ENCODE peak calls at places on chromosomes 3 and 15, in ten cellular contexts. X, W, F, S, K, P, V, H, Q and E are unnamed samples. For H3K4me1, the result is how much of the 10 kb centered on the place peaks cover.

GRCh38 chr3:196135693-196136639 is 54.1 kb upstream of the TFRC start:
- DNase-seq in X (no peak), W (no peak), F (no peak), S (no peak), K (peak), P (no peak), V (no peak), H (no peak), Q (no peak), E (no peak)

GRCh38 chr3:30443756-30444673 is 162.4 kb upstream of the TGFBR2 start:
- DNase-seq in X (no peak), W (no peak), F (no peak), S (no peak), K (no peak), P (no peak), V (no peak), H (no peak), Q (no peak), E (no peak)

GRCh38 chr3:127779747-127780146 is 42.6 kb downstream of the MGLL start:
- DNase-seq in X (no peak), W (no peak), F (peak), S (no peak), K (no peak), P (no peak), V (no peak), H (no peak), Q (no peak), E (no peak)

GRCh38 chr15:70156781-70157261 is 59.1 kb upstream of the TLE3 start:
- DNase-seq in X (no peak), W (peak), F (peak), S (no peak), K (no peak), P (peak), V (no peak), H (no peak), Q (no peak), E (peak)

GRCh38 chr15:67174864-67175573 is 79.4 kb downstream of the AAGAB start:
- DNase-seq in X (peak), W (peak), F (no peak), S (no peak), K (no peak), P (no peak), V (no peak), H (no peak), Q (no peak), E (no peak)

GRCh38 chr3:133762539-133762938 is 16.3 kb downstream of the TF start:
- DNase-seq in X (no peak), W (no peak), F (no peak), S (no peak), K (no peak), P (no peak), V (no peak), H (no peak), Q (no peak), E (no peak)

GRCh38 chr3:194941956-194942483 is 256.3 kb downstream of the FAM43A start:
- DNase-seq in X (no peak), W (no peak), F (no peak), S (no peak), K (no peak), P (no peak), V (peak), H (no peak), Q (no peak), E (no peak)

GRCh38 chr3:171940250-171940649 is 97.1 kb downstream of the TMEM212 start:
- DNase-seq in X (no peak), W (no peak), F (no peak), S (no peak), K (no peak), P (no peak), V (no peak), H (no peak), Q (no peak), E (no peak)

GRCh38 chr3:58202917-58203360 is 7.8 kb downstream of the DNASE1L3 start:
- DNase-seq in X (no peak), W (no peak), F (no peak), S (no peak), K (no peak), P (no peak), V (no peak), H (no peak), Q (no peak), E (no peak)

GRCh38 chr3:58497074-58497473 is 5.2 kb downstream of the KCTD6 start:
- DNase-seq in X (no peak), W (no peak), F (no peak), S (no peak), K (no peak), P (no peak), V (no peak), H (no peak), Q (peak), E (no peak)

GRCh38 chr15:58952751-58953150 is 19.3 kb upstream of the SLTM start:
- DNase-seq in X (no peak), W (no peak), F (no peak), S (peak), K (no peak), P (no peak), V (no peak), H (no peak), Q (no peak), E (no peak)

GRCh38 chr15:53549697-53550315 is 209.7 kb downstream of the WDR72 start:
- DNase-seq in X (no peak), W (no peak), F (no peak), S (no peak), K (no peak), P (peak), V (no peak), H (no peak), Q (no peak), E (no peak)

GRCh38 chr3:87501076-87501475 is 224.7 kb upstream of the POU1F1 start:
- DNase-seq in X (no peak), W (no peak), F (no peak), S (no peak), K (no peak), P (no peak), V (no peak), H (no peak), Q (no peak), E (no peak)

GRCh38 chr3:89114841-89115223 is 7.4 kb downstream of the EPHA3 start:
- DNase-seq in X (no peak), W (no peak), F (no peak), S (no peak), K (no peak), P (no peak), V (no peak), H (no peak), Q (no peak), E (no peak)

GRCh38 chr3:155934215-155934614 is 63.8 kb downstream of the GMPS start:
- DNase-seq in X (no peak), W (no peak), F (no peak), S (no peak), K (no peak), P (no peak), V (no peak), H (no peak), Q (no peak), E (no peak)

GRCh38 chr3:194422188-194422587 is 23.1 kb upstream of the GP5 start:
- DNase-seq in X (no peak), W (no peak), F (no peak), S (no peak), K (no peak), P (no peak), V (no peak), H (no peak), Q (no peak), E (no peak)

GRCh38 chr3:162367443-162368132 is 871.0 kb downstream of the OTOL1 start:
- DNase-seq in X (no peak), W (no peak), F (no peak), S (no peak), K (no peak), P (no peak), V (no peak), H (no peak), Q (no peak), E (no peak)

GRCh38 chr15:73022156-73022555 is 30.1 kb upstream of the NEO1 start:
- DNase-seq in X (no peak), W (no peak), F (no peak), S (no peak), K (no peak), P (no peak), V (no peak), H (no peak), Q (no peak), E (no peak)

GRCh38 chr3:9080165-9080564 is 116.9 kb upstream of the RAD18 start:
- DNase-seq in X (no peak), W (no peak), F (no peak), S (no peak), K (no peak), P (no peak), V (no peak), H (no peak), Q (no peak), E (no peak)

GRCh38 chr3:55190296-55190695 is 262.4 kb upstream of the LRTM1 start:
- DNase-seq in X (no peak), W (no peak), F (no peak), S (no peak), K (no peak), P (no peak), V (peak), H (no peak), Q (no peak), E (no peak)

GRCh38 chr3:136018876-136019275 is 53.3 kb downstream of the PPP2R3A start:
- DNase-seq in X (no peak), W (no peak), F (no peak), S (no peak), K (no peak), P (no peak), V (no peak), H (no peak), Q (no peak), E (no peak)

GRCh38 chr15:74780983-74781672 is 752 bp upstream of the CSK start:
- DNase-seq in X (no peak), W (no peak), F (no peak), S (peak), K (no peak), P (no peak), V (no peak), H (no peak), Q (no peak), E (no peak)

GRCh38 chr3:39178553-39178952 is 13.8 kb downstream of the XIRP1 start:
- DNase-seq in X (no peak), W (no peak), F (no peak), S (no peak), K (no peak), P (no peak), V (no peak), H (no peak), Q (no peak), E (no peak)

GRCh38 chr3:62101488-62101887 is 271.9 kb downstream of the FEZF2 start:
- DNase-seq in X (no peak), W (no peak), F (no peak), S (no peak), K (no peak), P (no peak), V (no peak), H (no peak), Q (no peak), E (no peak)

GRCh38 chr15:101613130-101614000 is 38.8 kb downstream of the TM2D3 start:
- DNase-seq in X (no peak), W (peak), F (peak), S (no peak), K (no peak), P (peak), V (no peak), H (peak), Q (no peak), E (peak)

GRCh38 chr15:38012894-38013293 is 78.5 kb downstream of the TMCO5A start:
- DNase-seq in X (no peak), W (no peak), F (no peak), S (peak), K (no peak), P (no peak), V (no peak), H (no peak), Q (no peak), E (no peak)

GRCh38 chr15:75641176-75641498 is 1.1 kb upstream of the IMP3 start:
- DNase-seq in X (no peak), W (no peak), F (no peak), S (no peak), K (no peak), P (no peak), V (no peak), H (no peak), Q (no peak), E (no peak)

GRCh38 chr3:119206611-119207511 is 33.5 kb downstream of the UPK1B start:
- DNase-seq in X (peak), W (no peak), F (no peak), S (peak), K (no peak), P (peak), V (no peak), H (no peak), Q (no peak), E (no peak)

GRCh38 chr3:153245661-153246060 is 83.6 kb downstream of the RAP2B start:
- DNase-seq in X (no peak), W (no peak), F (no peak), S (no peak), K (no peak), P (no peak), V (no peak), H (no peak), Q (no peak), E (no peak)

GRCh38 chr3:127676921-127677351 is 4.2 kb downstream of the ABTB1 start:
- DNase-seq in X (no peak), W (peak), F (no peak), S (no peak), K (no peak), P (peak), V (no peak), H (no peak), Q (no peak), E (peak)

GRCh38 chr3:149541091-149541491 is 66.6 kb downstream of the TM4SF4 start:
- DNase-seq in X (peak), W (no peak), F (no peak), S (no peak), K (no peak), P (no peak), V (no peak), H (no peak), Q (no peak), E (no peak)

GRCh38 chr3:135982922-135983581 is 17.5 kb downstream of the PPP2R3A start:
- DNase-seq in X (no peak), W (no peak), F (no peak), S (no peak), K (no peak), P (no peak), V (no peak), H (no peak), Q (no peak), E (no peak)

GRCh38 chr3:122520861-122521260 is 6.1 kb upstream of the KPNA1 start:
- DNase-seq in X (no peak), W (no peak), F (no peak), S (no peak), K (no peak), P (no peak), V (no peak), H (no peak), Q (no peak), E (no peak)

GRCh38 chr3:195763843-195764825 is 43.4 kb downstream of the MUC20 start:
- DNase-seq in X (no peak), W (no peak), F (peak), S (no peak), K (peak), P (no peak), V (no peak), H (no peak), Q (no peak), E (no peak)

GRCh38 chr3:81837071-81837593 is 75.7 kb upstream of the GBE1 start:
- DNase-seq in X (no peak), W (no peak), F (no peak), S (no peak), K (no peak), P (no peak), V (no peak), H (no peak), Q (no peak), E (no peak)
- H3K4me1 ChIP-seq in X (under half), W (under half), F (under half), S (under half), K (under half), P (under half), V (under half), H (under half), Q (under half), E (under half)

GRCh38 chr15:63830113-63830512 is 3.6 kb downstream of the HERC1 start:
- DNase-seq in X (no peak), W (no peak), F (no peak), S (no peak), K (no peak), P (no peak), V (no peak), H (no peak), Q (no peak), E (no peak)
- H3K4me1 ChIP-seq in X (under half), W (under half), F (under half), S (under half), K (under half), P (under half), V (under half), H (under half), Q (under half), E (half or more)

GRCh38 chr15:50687302-50687902 is 805 bp upstream of the TRPM7 start:
- DNase-seq in X (no peak), W (no peak), F (no peak), S (no peak), K (no peak), P (no peak), V (no peak), H (no peak), Q (peak), E (no peak)

GRCh38 chr15:50685976-50686467 is 575 bp downstream of the TRPM7 start:
- DNase-seq in X (peak), W (peak), F (peak), S (peak), K (no peak), P (peak), V (no peak), H (peak), Q (peak), E (peak)

GRCh38 chr15:50681467-50681866 is 5.1 kb downstream of the TRPM7 start:
- DNase-seq in X (no peak), W (no peak), F (no peak), S (no peak), K (no peak), P (no peak), V (no peak), H (no peak), Q (no peak), E (no peak)

GRCh38 chr15:50685191-50685975 is 1.2 kb downstream of the TRPM7 start:
- DNase-seq in X (no peak), W (no peak), F (no peak), S (no peak), K (no peak), P (no peak), V (no peak), H (no peak), Q (no peak), E (no peak)

GRCh38 chr15:50686468-50687301 is at the start of gene TRPM7:
- DNase-seq in X (peak), W (peak), F (peak), S (peak), K (peak), P (peak), V (peak), H (peak), Q (peak), E (peak)
- H3K4me1 ChIP-seq in X (under half), W (under half), F (under half), S (under half), K (under half), P (under half), V (under half), H (under half), Q (under half), E (half or more)

GRCh38 chr3:117887031-117887430 is 1147.6 kb downstream of the IGSF11 start:
- DNase-seq in X (no peak), W (no peak), F (no peak), S (no peak), K (no peak), P (no peak), V (no peak), H (no peak), Q (no peak), E (no peak)

GRCh38 chr3:117892431-117892841 is 1142.2 kb downstream of the IGSF11 start:
- DNase-seq in X (no peak), W (no peak), F (no peak), S (no peak), K (no peak), P (no peak), V (no peak), H (no peak), Q (no peak), E (no peak)

GRCh38 chr3:117886147-117886546 is 1148.5 kb downstream of the IGSF11 start:
- DNase-seq in X (no peak), W (no peak), F (no peak), S (no peak), K (no peak), P (no peak), V (no peak), H (no peak), Q (no peak), E (no peak)

GRCh38 chr3:117885046-117885445 is 1149.6 kb downstream of the IGSF11 start:
- DNase-seq in X (no peak), W (peak), F (no peak), S (no peak), K (no peak), P (no peak), V (no peak), H (no peak), Q (no peak), E (no peak)

DNA sequence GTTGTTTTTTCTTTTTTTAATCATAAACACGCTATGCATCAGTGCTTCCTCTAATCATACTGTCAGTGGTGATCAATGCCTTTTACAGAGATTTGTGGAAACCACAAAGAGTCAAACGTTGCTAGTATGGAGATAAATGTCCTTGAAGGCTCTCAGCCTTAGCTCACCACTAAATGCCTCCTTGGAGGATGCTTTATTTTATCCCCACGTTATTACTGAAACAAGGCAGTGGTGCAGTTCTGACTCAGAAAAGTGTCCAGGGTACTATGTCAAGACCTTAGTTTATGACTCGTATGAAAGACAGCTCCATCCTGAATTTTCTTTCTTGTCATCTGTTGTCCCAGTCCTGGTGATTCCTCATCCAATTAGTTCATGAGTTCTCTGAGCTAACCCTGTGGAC is 1146.8 kb downstream of the IGSF11 start:
- DNase-seq in X (no peak), W (no peak), F (no peak), S (no peak), K (no peak), P (no peak), V (no peak), H (no peak), Q (no peak), E (no peak)
- H3K4me1 ChIP-seq in X (under half), W (under half), F (under half), S (under half), K (under half), P (under half), V (under half), H (under half), Q (under half), E (under half)

GRCh38 chr15:84605225-84605882 is 4.5 kb downstream of the ZSCAN2 start:
- DNase-seq in X (no peak), W (no peak), F (no peak), S (no peak), K (no peak), P (no peak), V (no peak), H (no peak), Q (no peak), E (no peak)

GRCh38 chr15:84601555-84601838 is 688 bp downstream of the ZSCAN2 start:
- DNase-seq in X (no peak), W (no peak), F (no peak), S (no peak), K (no peak), P (no peak), V (no peak), H (no peak), Q (no peak), E (no peak)

GRCh38 chr15:84604804-84605203 is 4.0 kb downstream of the ZSCAN2 start:
- DNase-seq in X (no peak), W (no peak), F (no peak), S (no peak), K (no peak), P (no peak), V (no peak), H (no peak), Q (no peak), E (no peak)

GRCh38 chr15:84606653-84607120 is 5.9 kb downstream of the ZSCAN2 start:
- DNase-seq in X (no peak), W (no peak), F (no peak), S (no peak), K (no peak), P (peak), V (no peak), H (no peak), Q (no peak), E (no peak)

GRCh38 chr15:84603630-84604379 is 3.0 kb downstream of the ZSCAN2 start:
- DNase-seq in X (no peak), W (no peak), F (no peak), S (no peak), K (no peak), P (no peak), V (no peak), H (no peak), Q (peak), E (no peak)
- H3K4me1 ChIP-seq in X (under half), W (under half), F (under half), S (under half), K (under half), P (half or more), V (under half), H (under half), Q (under half), E (under half)

DNA sequence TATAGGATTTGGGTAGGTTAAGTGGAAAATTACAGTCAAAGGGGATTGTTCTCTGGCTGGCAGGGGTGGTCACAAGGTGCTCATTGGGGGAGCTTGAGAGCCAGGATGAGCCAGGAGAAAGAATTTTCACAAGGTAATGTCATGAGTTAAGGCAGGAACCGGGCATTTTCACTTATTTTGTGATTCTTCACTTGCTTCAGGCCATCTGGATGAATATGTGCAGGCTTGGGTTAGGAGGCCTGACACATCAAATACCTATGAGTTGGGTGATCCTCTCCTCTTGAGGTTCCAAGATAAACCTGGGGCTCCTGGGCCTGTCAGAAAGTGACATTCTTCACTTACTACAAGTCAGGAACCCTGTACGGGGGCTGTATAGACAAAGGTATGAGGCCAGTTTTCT is 68.7 kb downstream of the CD200 start:
- DNase-seq in X (no peak), W (no peak), F (no peak), S (no peak), K (no peak), P (no peak), V (no peak), H (no peak), Q (no peak), E (no peak)
- H3K4me1 ChIP-seq in X (under half), W (under half), F (under half), S (under half), K (under half), P (under half), V (under half), H (under half), Q (under half), E (under half)

GRCh38 chr15:92466834-92467233 is 73.2 kb downstream of the ST8SIA2 start:
- DNase-seq in X (no peak), W (no peak), F (no peak), S (no peak), K (no peak), P (no peak), V (no peak), H (no peak), Q (no peak), E (no peak)
- H3K4me1 ChIP-seq in X (under half), W (under half), F (under half), S (under half), K (under half), P (under half), V (under half), H (under half), Q (under half), E (under half)